ENCODE peak calls at places on chromosome 17, in six cellular contexts. R, W, C, G, K and E are unnamed samples.

GRCh38 chr17:48056879-48057278 is 8.7 kb downstream of the NFE2L1 start:
- DNase-seq in R (no peak), W (no peak), C (no peak), G (no peak), K (no peak), E (no peak)

GRCh38 chr17:8965394-8966168 is at the start of gene PIK3R5:
- DNase-seq in R (peak), W (no peak), C (peak), G (no peak), K (no peak), E (peak)

GRCh38 chr17:1384881-1385280 is 15.1 kb downstream of the YWHAE start:
- DNase-seq in R (no peak), W (no peak), C (no peak), G (no peak), K (no peak), E (no peak)

GRCh38 chr17:62996221-62996620 is 30.2 kb downstream of the TANC2 start:
- DNase-seq in R (no peak), W (no peak), C (no peak), G (no peak), K (no peak), E (no peak)

GRCh38 chr17:27741361-27741861 is 58.9 kb downstream of the NOS2 start:
- DNase-seq in R (no peak), W (no peak), C (no peak), G (peak), K (peak), E (no peak)

GRCh38 chr17:56358651-56359050 is 205.4 kb downstream of the ANKFN1 start:
- DNase-seq in R (no peak), W (no peak), C (no peak), G (peak), K (no peak), E (no peak)

GRCh38 chr17:43803758-43804157 is 23.5 kb downstream of the CFAP97D1 start:
- DNase-seq in R (no peak), W (no peak), C (no peak), G (peak), K (no peak), E (no peak)

GRCh38 chr17:21034350-21035235 is 8.2 kb downstream of the USP22 start:
- DNase-seq in R (no peak), W (no peak), C (no peak), G (peak), K (no peak), E (no peak)

GRCh38 chr17:17525331-17525730 is 29.1 kb upstream of the RASD1 start:
- DNase-seq in R (no peak), W (no peak), C (no peak), G (no peak), K (no peak), E (no peak)

GRCh38 chr17:59842901-59843652 is 49.7 kb downstream of the TUBD1 start:
- DNase-seq in R (peak), W (peak), C (no peak), G (peak), K (no peak), E (no peak)

GRCh38 chr17:4490637-4491061 is 8.0 kb upstream of the SPNS2 start:
- DNase-seq in R (no peak), W (no peak), C (no peak), G (no peak), K (no peak), E (no peak)

GRCh38 chr17:65483438-65483837 is 78.0 kb downstream of the AXIN2 start:
- DNase-seq in R (no peak), W (no peak), C (no peak), G (no peak), K (no peak), E (no peak)

GRCh38 chr17:66953661-66954060 is 10.8 kb upstream of the CACNG4 start:
- DNase-seq in R (no peak), W (no peak), C (no peak), G (no peak), K (no peak), E (no peak)

GRCh38 chr17:55332296-55333041 is 67.7 kb downstream of the HLF start:
- DNase-seq in R (no peak), W (no peak), C (no peak), G (no peak), K (no peak), E (no peak)

DNA sequence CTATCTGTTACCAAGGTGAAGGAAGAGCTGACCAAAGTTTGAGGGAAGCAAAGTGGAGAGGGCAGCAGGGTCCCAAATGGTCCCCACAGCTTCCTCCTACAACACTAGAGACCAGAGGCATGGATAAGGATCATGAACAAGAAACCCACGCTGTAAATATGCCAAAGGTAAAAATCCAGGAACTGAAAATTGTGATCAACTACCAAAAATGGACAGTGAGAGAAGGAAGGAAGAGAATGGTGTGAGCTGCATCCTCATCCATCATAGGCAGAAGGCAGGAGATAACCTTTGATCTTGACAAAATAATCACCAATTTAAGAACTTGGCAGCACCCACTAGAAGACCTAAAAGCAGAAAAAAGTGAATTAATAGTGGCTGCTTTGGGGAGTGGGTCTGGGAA is 66.2 kb downstream of the CYTH1 start:
- DNase-seq in R (no peak), W (no peak), C (no peak), G (no peak), K (no peak), E (no peak)
- H3K4me3 ChIP-seq in R (no peak), W (no peak), C (no peak), G (no peak), K (no peak), E (no peak)

DNA sequence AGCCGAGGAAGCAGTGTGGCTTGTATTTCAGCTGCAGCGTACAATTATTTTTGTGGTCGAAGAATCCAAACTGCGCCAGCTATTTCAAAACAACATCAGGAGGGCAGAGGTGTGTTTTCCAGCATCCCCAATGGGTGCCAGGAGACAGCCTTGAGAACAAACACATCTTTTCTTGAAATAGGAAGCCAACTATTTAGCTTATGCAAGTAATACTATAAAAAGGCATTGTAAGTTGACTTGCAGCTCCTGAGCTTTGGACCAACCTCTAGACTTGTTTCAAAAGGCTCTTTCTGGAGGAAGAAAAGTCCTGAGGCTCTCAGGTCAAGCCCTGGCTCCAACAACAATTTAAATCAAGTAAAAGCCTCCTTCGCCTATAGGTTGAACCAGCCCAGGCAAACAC is 86.6 kb upstream of the HNF1B start:
- DNase-seq in R (no peak), W (no peak), C (no peak), G (no peak), K (no peak), E (no peak)
- H3K27ac ChIP-seq in R (no peak), W (no peak), C (no peak), G (no peak), K (no peak), E (no peak)

GRCh38 chr17:80908776-80909175 is 82.9 kb upstream of the CHMP6 start:
- DNase-seq in R (no peak), W (no peak), C (no peak), G (no peak), K (no peak), E (no peak)

GRCh38 chr17:80908206-80908605 is 83.4 kb upstream of the CHMP6 start:
- DNase-seq in R (no peak), W (no peak), C (no peak), G (no peak), K (no peak), E (no peak)

GRCh38 chr17:80909635-80910034 is 82.0 kb upstream of the CHMP6 start:
- DNase-seq in R (no peak), W (no peak), C (no peak), G (no peak), K (no peak), E (no peak)

GRCh38 chr17:80912451-80912850 is 79.2 kb upstream of the CHMP6 start:
- DNase-seq in R (no peak), W (no peak), C (no peak), G (no peak), K (no peak), E (no peak)

GRCh38 chr17:80910043-80910442 is 81.6 kb upstream of the CHMP6 start:
- DNase-seq in R (no peak), W (no peak), C (no peak), G (no peak), K (no peak), E (peak)
- TF ChIP-seq POLR2A in R (no peak), W (no peak), C (no peak), G (no peak), K (no peak), E (no peak)

GRCh38 chr17:79777844-79778503 is at the start of gene CBX2:
- DNase-seq in R (peak), W (peak), C (no peak), G (peak), K (no peak), E (peak)

GRCh38 chr17:79777166-79777843 is 643 bp upstream of the CBX2 start:
- DNase-seq in R (peak), W (peak), C (no peak), G (peak), K (no peak), E (peak)

GRCh38 chr17:79778504-79779087 is 648 bp downstream of the CBX2 start:
- DNase-seq in R (no peak), W (peak), C (no peak), G (no peak), K (no peak), E (peak)

GRCh38 chr17:79779661-79780365 is 1.9 kb downstream of the CBX2 start:
- DNase-seq in R (no peak), W (no peak), C (no peak), G (no peak), K (no peak), E (no peak)

DNA sequence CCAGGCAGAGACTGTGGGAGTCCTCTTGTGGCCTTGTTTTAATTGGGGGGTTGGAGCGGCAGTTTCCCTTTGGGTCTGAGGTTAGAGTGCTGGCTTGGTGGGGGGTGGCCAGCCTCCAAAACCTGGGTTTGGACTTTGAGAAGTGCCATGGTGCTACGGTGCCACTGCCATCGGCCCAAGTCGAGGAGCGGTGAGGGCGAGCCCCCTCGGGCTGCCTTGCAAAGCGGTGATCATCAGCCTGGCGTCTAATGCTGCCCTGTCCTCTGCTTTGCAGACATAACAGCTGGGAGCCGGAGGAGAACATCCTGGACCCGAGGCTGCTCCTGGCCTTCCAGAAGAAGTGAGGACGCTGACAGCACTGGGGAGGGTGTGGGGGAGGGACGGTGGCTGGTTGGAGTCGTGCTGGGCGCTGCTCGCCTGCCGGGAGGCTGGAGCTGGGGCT is 1.2 kb downstream of the CBX2 start:
- DNase-seq in R (no peak), W (peak), C (no peak), G (no peak), K (no peak), E (no peak)
- H3K4me3 ChIP-seq in R (no peak), W (no peak), C (peak), G (peak), K (peak), E (peak)

GRCh38 chr17:29586676-29587469 is 2.6 kb downstream of the GIT1 start:
- DNase-seq in R (no peak), W (peak), C (no peak), G (no peak), K (no peak), E (peak)
- H3K27ac ChIP-seq in R (peak), W (no peak), C (no peak), G (no peak), K (peak), E (peak)

GRCh38 chr17:50151041-50151936 is 812 bp upstream of the PPP1R9B start:
- DNase-seq in R (peak), W (peak), C (peak), G (peak), K (peak), E (peak)
- TF ChIP-seq POLR2A in R (no peak), W (no peak), C (no peak), G (peak), K (no peak), E (no peak)

GRCh38 chr17:57637668-57638010 is 107.5 kb downstream of the CCDC182 start:
- DNase-seq in R (no peak), W (no peak), C (no peak), G (no peak), K (no peak), E (no peak)

GRCh38 chr17:57640079-57640478 is 105.0 kb downstream of the CCDC182 start:
- DNase-seq in R (no peak), W (no peak), C (no peak), G (no peak), K (no peak), E (no peak)

GRCh38 chr17:57638284-57638683 is 106.8 kb downstream of the CCDC182 start:
- DNase-seq in R (no peak), W (no peak), C (no peak), G (no peak), K (no peak), E (no peak)

GRCh38 chr17:57636985-57637667 is 108.0 kb downstream of the CCDC182 start:
- DNase-seq in R (no peak), W (no peak), C (no peak), G (peak), K (no peak), E (no peak)

GRCh38 chr17:57639381-57639780 is 105.7 kb downstream of the CCDC182 start:
- DNase-seq in R (no peak), W (no peak), C (no peak), G (no peak), K (no peak), E (no peak)
- H3K4me3 ChIP-seq in R (no peak), W (no peak), C (no peak), G (no peak), K (no peak), E (no peak)

DNA sequence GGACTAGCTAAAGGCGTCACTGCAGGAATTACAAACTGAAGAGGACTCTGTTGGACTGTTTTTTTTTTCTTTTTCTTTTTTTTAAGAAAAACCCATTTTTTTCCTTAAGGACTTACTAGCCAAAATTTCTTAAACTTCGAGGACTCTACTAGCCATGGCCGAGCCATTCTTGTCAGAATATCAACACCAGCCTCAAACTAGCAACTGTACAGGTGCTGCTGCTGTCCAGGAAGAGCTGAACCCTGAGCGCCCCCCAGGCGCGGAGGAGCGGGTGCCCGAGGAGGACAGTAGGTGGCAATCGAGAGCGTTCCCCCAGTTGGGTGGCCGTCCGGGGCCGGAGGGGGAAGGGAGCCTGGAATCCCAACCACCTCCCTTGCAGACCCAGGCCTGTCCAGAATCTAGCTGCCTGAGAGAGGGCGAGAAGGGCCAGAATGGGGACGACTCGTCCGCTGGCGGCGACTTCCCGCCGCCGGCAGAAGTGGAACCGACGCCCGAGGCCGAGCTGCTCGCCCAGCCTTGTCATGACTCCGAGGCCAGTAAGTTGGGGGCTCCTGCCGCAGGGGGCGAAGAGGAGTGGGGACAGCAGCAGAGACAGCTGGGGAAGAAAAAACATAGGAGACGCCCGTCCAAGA is 878 bp downstream of the HEXIM1 start:
- DNase-seq in R (peak), W (peak), C (no peak), G (peak), K (no peak), E (peak)
- H3K27ac ChIP-seq in R (peak), W (peak), C (peak), G (peak), K (peak), E (peak)

GRCh38 chr17:7583253-7584109 is at the start of gene MPDU1:
- DNase-seq in R (peak), W (peak), C (no peak), G (peak), K (peak), E (peak)
- TF ChIP-seq POLR2A in R (peak), W (peak), C (peak), G (peak), K (peak), E (peak)

GRCh38 chr17:37745801-37746426 is 1.1 kb upstream of the HNF1B start:
- DNase-seq in R (no peak), W (no peak), C (no peak), G (no peak), K (no peak), E (no peak)

GRCh38 chr17:37744961-37745800 is at the start of gene HNF1B:
- DNase-seq in R (peak), W (no peak), C (no peak), G (no peak), K (no peak), E (no peak)

GRCh38 chr17:37744633-37744927 is 279 bp downstream of the HNF1B start:
- DNase-seq in R (no peak), W (no peak), C (no peak), G (no peak), K (no peak), E (no peak)

GRCh38 chr17:37747222-37747621 is 2.4 kb upstream of the HNF1B start:
- DNase-seq in R (no peak), W (no peak), C (no peak), G (no peak), K (no peak), E (no peak)

DNA sequence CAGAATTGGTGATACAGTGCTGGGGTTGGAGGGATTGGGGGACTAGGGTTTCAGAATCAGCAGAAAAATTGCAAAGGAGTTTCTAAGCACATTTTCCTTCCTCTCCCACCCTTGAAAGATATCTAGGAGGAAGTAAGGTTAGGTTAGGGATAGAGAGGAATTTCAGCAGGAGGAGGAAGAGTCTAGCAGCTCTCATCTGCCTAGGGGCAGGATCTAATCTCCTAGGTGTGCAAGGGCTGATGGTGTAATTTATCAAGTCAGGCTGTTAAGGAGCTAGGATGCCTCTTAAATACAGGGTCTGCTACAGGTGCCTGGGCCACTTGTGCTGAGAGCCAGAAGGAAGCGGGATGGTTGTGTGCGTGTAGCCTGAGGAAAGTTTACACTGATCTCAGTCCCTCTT is 1.8 kb upstream of the HNF1B start:
- DNase-seq in R (no peak), W (no peak), C (no peak), G (no peak), K (no peak), E (no peak)
- H3K4me3 ChIP-seq in R (no peak), W (no peak), C (no peak), G (no peak), K (no peak), E (no peak)